ENCODE peak calls at places on chromosome 1, in nine cellular contexts. S is NCI-H146; A is substantia nigra; P is CD8-positive, alpha-beta T cell; W is A549; J is glutamatergic neuron; D is adrenal gland; Q is left ventricle myocardium inferior; H is SHP77. Y is an unnamed sample.

GRCh38 chr1:230212405-230212936 is 145.4 kb downstream of the GALNT2 start:
- DNase-seq in A (peak; percentile 32), D (no peak), Q (no peak), S (no peak), H (no peak), P (no peak), J (no peak), W (no peak), Y (peak; percentile 51)

GRCh38 chr1:180912801-180913616 is at the start of gene KIAA1614:
- DNase-seq in A (peak; percentile 33), D (no peak), W (no peak), S (peak; percentile 52), H (no peak), Q (peak; percentile 54), P (no peak), J (no peak), Y (peak; percentile 40)

GRCh38 chr1:19009126-19009881 is 52.8 kb upstream of the IFFO2 start:
- DNase-seq in W (no peak), P (no peak), J (no peak), D (no peak), A (no peak), S (no peak), H (no peak), Q (no peak), Y (no peak)

GRCh38 chr1:23720256-23720995 is 22.8 kb upstream of the ELOA start:
- DNase-seq in A (no peak), S (no peak), W (no peak), J (no peak), H (no peak), Q (no peak), D (no peak), P (no peak), Y (no peak)

GRCh38 chr1:1198423-1199140 is 7.8 kb downstream of the TNFRSF18 start:
- DNase-seq in W (no peak), D (no peak), A (no peak), J (peak; percentile 31), Q (peak; percentile 12), P (no peak), S (no peak), H (no peak), Y (peak; percentile 53)

GRCh38 chr1:196144588-196144987 is 463.7 kb downstream of the KCNT2 start:
- DNase-seq in H (no peak), A (no peak), Q (no peak), D (no peak), P (no peak), W (no peak), J (no peak), S (no peak), Y (no peak)

GRCh38 chr1:33344896-33345295 is 24.0 kb upstream of the A3GALT2 start:
- DNase-seq in W (no peak), S (no peak), Q (no peak), P (no peak), A (no peak), J (no peak), H (no peak), D (no peak), Y (no peak)

GRCh38 chr1:184664042-184664659 is 90.5 kb downstream of the EDEM3 start:
- DNase-seq in Q (peak; percentile 79), J (peak; percentile 88), A (peak; percentile 72), W (peak; percentile 51), S (no peak), P (peak; percentile 33), H (peak; percentile 52), D (peak; percentile 81), Y (peak; percentile 84)

GRCh38 chr1:18641005-18641941 is 10.6 kb downstream of the PAX7 start:
- DNase-seq in H (no peak), A (no peak), W (no peak), P (no peak), S (no peak), J (no peak), Q (no peak), D (no peak), Y (no peak)

GRCh38 chr1:98053471-98054366 is 132.9 kb upstream of the DPYD start:
- DNase-seq in W (no peak), Q (peak; percentile 55), H (peak; percentile 11), J (peak; percentile 82), S (peak; percentile 28), D (peak; percentile 60), A (peak; percentile 55), P (peak; percentile 44), Y (peak; percentile 91)

GRCh38 chr1:226135059-226135651 is 51.4 kb downstream of the ACBD3 start:
- DNase-seq in H (peak; percentile 66), D (peak; percentile 41), S (no peak), A (no peak), P (no peak), Q (peak; percentile 45), J (no peak), W (no peak), Y (peak; percentile 90)

GRCh38 chr1:151009206-151009587 is 948 bp downstream of the PRUNE1 start:
- DNase-seq in D (no peak), W (no peak), J (no peak), S (no peak), H (no peak), P (no peak), Q (no peak), A (no peak), Y (no peak)

GRCh38 chr1:59885160-59885832 is 41.3 kb downstream of the CYP2J2 start:
- DNase-seq in H (no peak), D (no peak), W (no peak), A (no peak), S (no peak), J (no peak), P (no peak), Q (no peak), Y (no peak)

GRCh38 chr1:114340906-114341698 is 169.9 kb downstream of the TRIM33 start:
- DNase-seq in D (no peak), H (no peak), S (no peak), A (no peak), W (no peak), J (no peak), Q (no peak), P (peak; percentile 51), Y (no peak)

GRCh38 chr1:207155018-207155417 is 51.0 kb downstream of the C4BPA start:
- DNase-seq in S (no peak), Q (no peak), J (no peak), W (no peak), H (no peak), D (no peak), A (no peak), P (no peak), Y (no peak)

GRCh38 chr1:31583995-31584868 is 7.9 kb downstream of the TINAGL1 start:
- DNase-seq in H (peak; percentile 64), D (peak; percentile 87), A (peak; percentile 12), Q (peak; percentile 89), W (no peak), P (no peak), J (no peak), S (peak; percentile 74), Y (peak; percentile 55)

GRCh38 chr1:97913506-97913905 is 7.3 kb downstream of the DPYD start:
- DNase-seq in P (no peak), A (no peak), D (no peak), S (no peak), H (no peak), Q (no peak), W (no peak), J (no peak), Y (no peak)

GRCh38 chr1:211345719-211346118 is 19.1 kb downstream of the TRAF5 start:
- DNase-seq in W (no peak), Q (no peak), S (peak; percentile 44), A (no peak), D (no peak), J (no peak), P (no peak), H (no peak), Y (no peak)